ENCODE peak calls at places on chromosomes 5 and 9, in five cellular contexts. P is CD8-positive, alpha-beta memory T cell; V is gastrocnemius medialis; Z is naive thymus-derived CD4-positive, alpha-beta T cell; C is dorsolateral prefrontal cortex. N is an unnamed sample.

GRCh38 chr9:97475079-97475478 is 26.4 kb upstream of the TMOD1 start:
- DNase-seq in Z (no peak), C (no peak), P (no peak), V (no peak), N (no peak)

GRCh38 chr5:180637962-180638680 is 11.3 kb downstream of the FLT4 start:
- DNase-seq in C (no peak), Z (no peak), P (no peak), V (no peak), N (no peak)

GRCh38 chr5:147628054-147628895 is 118.4 kb upstream of the DPYSL3 start:
- DNase-seq in P (peak), V (peak), C (no peak), Z (peak), N (peak)

GRCh38 chr5:1209896-1210776 is 8.7 kb downstream of the SLC6A19 start:
- DNase-seq in Z (no peak), C (no peak), V (no peak), P (no peak), N (no peak)

GRCh38 chr9:122940603-122941559 is at the start of gene RABGAP1:
- DNase-seq in V (peak), Z (peak), P (peak), C (peak), N (peak)

GRCh38 chr5:4480528-4481404 is 659.4 kb upstream of the ADAMTS16 start:
- DNase-seq in Z (no peak), C (no peak), P (no peak), V (no peak), N (no peak)

GRCh38 chr5:154313360-154314017 is 123.0 kb downstream of the GALNT10 start:
- DNase-seq in C (no peak), P (no peak), Z (no peak), V (no peak), N (no peak)

GRCh38 chr5:36242534-36243144 is 914 bp upstream of the NADK2 start:
- DNase-seq in Z (no peak), P (no peak), V (no peak), C (no peak), N (no peak)

GRCh38 chr9:136045595-136046554 is 49.2 kb downstream of the NACC2 start:
- DNase-seq in V (no peak), C (no peak), Z (no peak), P (no peak), N (no peak)

GRCh38 chr5:53936481-53937352 is 373.7 kb downstream of the ARL15 start:
- DNase-seq in P (no peak), Z (no peak), C (no peak), V (peak), N (no peak)

GRCh38 chr5:40480392-40480791 is 199.3 kb upstream of the PTGER4 start:
- DNase-seq in P (peak), C (no peak), V (no peak), Z (no peak), N (no peak)

GRCh38 chr5:6737043-6737941 is 24.1 kb downstream of the TENT4A start:
- DNase-seq in V (no peak), C (no peak), Z (no peak), P (no peak), N (no peak)

GRCh38 chr5:74035521-74035937 is 409.5 kb downstream of the ARHGEF28 start:
- DNase-seq in V (peak), P (no peak), Z (no peak), C (no peak), N (no peak)

GRCh38 chr5:124704594-124705284 is 41.7 kb downstream of the ZNF608 start:
- DNase-seq in P (no peak), V (no peak), Z (no peak), C (no peak), N (no peak)

GRCh38 chr5:137034213-137034612 is 464.9 kb downstream of the SPOCK1 start:
- DNase-seq in Z (no peak), C (no peak), P (no peak), V (no peak), N (no peak)

GRCh38 chr5:124176692-124177091 is 569.7 kb downstream of the ZNF608 start:
- DNase-seq in C (no peak), Z (no peak), V (peak), P (no peak), N (no peak)

GRCh38 chr9:136589766-136590740 is 44.2 kb upstream of the NOTCH1 start:
- DNase-seq in P (no peak), V (no peak), C (no peak), Z (no peak), N (no peak)

GRCh38 chr5:16902846-16903245 is 33.2 kb downstream of the MYO10 start:
- DNase-seq in P (no peak), Z (no peak), V (peak), C (no peak), N (no peak)

GRCh38 chr5:102903074-102903871 is 148.2 kb downstream of the PAM start:
- DNase-seq in C (no peak), P (no peak), Z (no peak), V (no peak), N (no peak)
- H3K4me3 ChIP-seq in C (no peak), P (no peak), Z (no peak), V (no peak), N (no peak)

DNA sequence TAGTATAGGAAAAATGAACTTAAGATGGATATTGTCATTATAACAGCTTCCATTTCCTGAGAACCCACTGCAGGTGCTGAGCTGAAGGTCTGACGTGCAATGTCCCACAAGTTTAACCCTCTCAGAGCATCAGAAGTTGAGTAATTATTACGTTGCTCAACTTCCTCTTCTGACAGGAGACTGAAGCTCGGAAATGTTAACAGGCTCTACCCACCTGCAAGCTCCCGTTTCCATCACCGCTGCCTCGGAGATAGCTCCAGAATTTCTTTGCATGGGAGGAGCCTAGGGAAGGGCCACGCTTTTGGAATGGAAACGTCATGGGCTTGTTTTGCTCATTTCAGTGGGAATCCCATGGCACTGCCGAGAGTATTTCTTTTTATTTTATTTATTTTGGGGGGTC is 1.0 kb upstream of the NTMT1 start:
- DNase-seq in V (no peak), C (no peak), P (no peak), Z (peak), N (peak)
- H3K4me3 ChIP-seq in V (no peak), C (peak), P (peak), Z (peak), N (peak)

DNA sequence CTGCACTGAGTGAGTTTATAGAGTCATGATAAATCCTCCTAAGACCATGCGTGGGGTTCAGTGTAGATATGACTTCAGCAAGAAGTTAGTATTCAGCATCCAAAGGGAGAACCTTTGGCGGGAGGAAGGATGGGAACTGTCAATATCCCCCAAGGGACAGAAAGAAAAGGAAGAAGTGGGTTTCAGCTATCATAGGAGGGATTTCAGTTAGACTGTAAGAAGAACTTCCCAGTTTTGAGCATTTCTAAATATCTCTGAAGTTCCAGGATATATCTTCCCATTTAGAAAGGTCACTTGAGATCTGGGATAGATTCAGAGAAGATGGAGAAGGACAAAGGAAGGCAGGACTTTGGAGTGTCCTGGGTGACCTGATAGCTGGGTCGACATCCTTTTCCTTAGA is 927 bp downstream of the KCNMB1 start:
- DNase-seq in V (no peak), P (no peak), Z (no peak), C (no peak), N (no peak)
- H3K4me3 ChIP-seq in V (no peak), P (no peak), Z (no peak), C (peak), N (no peak)

GRCh38 chr5:160259341-160259740 is 30.0 kb downstream of the FABP6 start:
- DNase-seq in P (no peak), C (no peak), V (no peak), Z (no peak), N (no peak)

GRCh38 chr5:160262665-160263064 is 33.4 kb downstream of the FABP6 start:
- DNase-seq in Z (no peak), C (no peak), V (no peak), P (no peak), N (peak)

GRCh38 chr5:160262151-160262550 is 32.8 kb downstream of the FABP6 start:
- DNase-seq in P (no peak), V (no peak), C (no peak), Z (no peak), N (peak)

GRCh38 chr5:160260006-160260775 is 30.9 kb downstream of the FABP6 start:
- DNase-seq in P (no peak), C (no peak), Z (no peak), V (no peak), N (no peak)

DNA sequence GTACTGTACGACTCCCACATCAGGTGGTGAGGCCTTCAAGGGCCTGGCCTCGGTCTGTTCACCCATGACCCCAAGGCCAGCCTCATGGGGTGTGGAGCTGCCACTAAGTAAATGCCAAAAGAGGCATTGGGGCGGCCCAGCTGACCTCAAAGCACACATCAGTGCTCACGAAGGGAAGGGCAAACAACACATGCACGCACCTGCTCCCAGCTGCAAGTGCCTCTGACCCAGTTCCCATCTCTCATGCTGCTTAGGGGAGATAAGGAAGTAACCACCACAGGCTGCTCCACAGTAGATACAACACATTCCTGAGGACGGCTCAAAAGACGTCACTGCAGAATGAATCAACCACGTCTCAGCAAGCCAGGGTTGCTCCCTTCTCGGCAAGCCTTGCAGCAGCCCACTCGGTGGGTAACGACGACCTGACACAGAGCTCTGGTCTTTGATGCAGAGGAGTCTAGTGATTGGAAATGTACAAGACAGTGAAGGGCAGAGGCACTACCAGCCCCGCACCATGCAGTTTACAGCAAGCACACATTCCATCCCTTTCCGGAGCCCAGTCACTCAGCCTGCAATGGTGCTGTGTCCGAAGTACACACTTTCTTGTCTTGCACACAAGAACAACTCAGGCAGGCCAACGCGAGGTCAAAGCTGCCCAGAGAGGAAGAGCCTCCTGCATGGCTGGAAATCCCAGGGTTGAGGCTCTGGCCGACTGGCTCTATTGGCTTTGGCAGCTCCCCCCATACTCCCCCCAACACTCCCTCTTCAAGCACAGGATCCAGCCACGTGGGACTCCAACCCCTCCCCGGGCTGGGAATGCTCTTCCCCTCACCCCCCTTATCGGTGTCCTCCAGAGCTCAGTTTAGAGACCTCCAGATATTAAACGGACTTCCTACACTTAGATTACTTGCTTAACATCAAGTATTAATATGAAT is 31.8 kb downstream of the FABP6 start:
- DNase-seq in Z (no peak), V (no peak), C (no peak), P (no peak), N (peak)
- H3K4me3 ChIP-seq in Z (no peak), V (no peak), C (no peak), P (no peak), N (no peak)

DNA sequence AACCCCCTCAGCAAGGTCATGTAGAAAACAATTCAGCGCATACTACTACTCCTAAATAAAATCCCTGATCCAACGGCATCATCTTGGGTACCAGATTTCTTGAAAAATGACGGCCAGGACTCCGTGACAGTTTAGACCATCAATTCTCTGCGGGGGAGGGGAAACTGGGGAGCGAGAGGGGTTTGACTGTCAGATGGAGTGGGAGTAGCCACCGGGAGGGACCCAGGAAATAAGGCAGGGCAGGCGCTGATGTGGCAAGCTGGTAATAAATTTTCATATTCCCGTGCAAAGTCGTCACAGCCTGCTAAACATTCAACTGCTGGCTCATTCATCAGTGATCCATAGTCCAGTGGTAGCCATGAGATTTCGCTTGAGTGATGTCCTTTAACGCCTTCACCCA is 447 bp upstream of the CDH18 start:
- DNase-seq in C (no peak), V (no peak), Z (no peak), P (no peak), N (no peak)
- H3K4me3 ChIP-seq in C (peak), V (no peak), Z (no peak), P (no peak), N (no peak)